ENCODE peak calls at places on chromosome 20, in nine cellular contexts. One of them, this sample, is unnamed. For H3K4me1, the result is how much of the 10 kb centered on the place peaks cover.

GRCh38 chr20:58039569-58040092 is 188.8 kb downstream of the ANKRD60 start:
- DNase-seq in endothelial cell of umbilical vein: no peak
- DNase-seq in A549: no peak
- DNase-seq in testis: no peak
- DNase-seq in vagina: peak
- DNase-seq in ovary: no peak
- DNase-seq in transverse colon: no peak
- DNase-seq in IMR-90: no peak
- DNase-seq in sigmoid colon: peak
- DNase-seq in this sample: no peak

GRCh38 chr20:61963149-61963548 is 102.5 kb downstream of the TAF4 start:
- DNase-seq in endothelial cell of umbilical vein: no peak
- DNase-seq in A549: no peak
- DNase-seq in testis: peak
- DNase-seq in vagina: no peak
- DNase-seq in ovary: peak
- DNase-seq in transverse colon: no peak
- DNase-seq in IMR-90: no peak
- DNase-seq in sigmoid colon: peak
- DNase-seq in this sample: no peak

GRCh38 chr20:36519944-36520343 is 21.4 kb upstream of the MYL9 start:
- DNase-seq in endothelial cell of umbilical vein: no peak
- DNase-seq in A549: no peak
- DNase-seq in testis: no peak
- DNase-seq in vagina: no peak
- DNase-seq in ovary: no peak
- DNase-seq in transverse colon: no peak
- DNase-seq in IMR-90: peak
- DNase-seq in sigmoid colon: no peak
- DNase-seq in this sample: no peak

GRCh38 chr20:20297181-20297580 is 70.7 kb upstream of the INSM1 start:
- DNase-seq in endothelial cell of umbilical vein: no peak
- DNase-seq in A549: no peak
- DNase-seq in testis: no peak
- DNase-seq in vagina: no peak
- DNase-seq in ovary: no peak
- DNase-seq in transverse colon: no peak
- DNase-seq in IMR-90: no peak
- DNase-seq in sigmoid colon: no peak
- DNase-seq in this sample: no peak

GRCh38 chr20:39691151-39691862 is 729.2 kb downstream of the DHX35 start:
- DNase-seq in endothelial cell of umbilical vein: no peak
- DNase-seq in A549: no peak
- DNase-seq in testis: no peak
- DNase-seq in vagina: no peak
- DNase-seq in ovary: no peak
- DNase-seq in transverse colon: no peak
- DNase-seq in IMR-90: no peak
- DNase-seq in sigmoid colon: no peak
- DNase-seq in this sample: no peak

GRCh38 chr20:6008254-6008653 is 45.6 kb downstream of the LRRN4 start:
- DNase-seq in endothelial cell of umbilical vein: peak
- DNase-seq in A549: peak
- DNase-seq in testis: peak
- DNase-seq in vagina: no peak
- DNase-seq in ovary: peak
- DNase-seq in transverse colon: peak
- DNase-seq in IMR-90: peak
- DNase-seq in sigmoid colon: peak
- DNase-seq in this sample: no peak

GRCh38 chr20:2745936-2746635 is 53.5 kb downstream of the EBF4 start:
- DNase-seq in endothelial cell of umbilical vein: no peak
- DNase-seq in A549: no peak
- DNase-seq in testis: no peak
- DNase-seq in vagina: peak
- DNase-seq in ovary: no peak
- DNase-seq in transverse colon: no peak
- DNase-seq in IMR-90: no peak
- DNase-seq in sigmoid colon: peak
- DNase-seq in this sample: no peak

GRCh38 chr20:48681882-48682426 is 145.8 kb downstream of the PREX1 start:
- DNase-seq in endothelial cell of umbilical vein: no peak
- DNase-seq in A549: no peak
- DNase-seq in testis: no peak
- DNase-seq in vagina: no peak
- DNase-seq in ovary: no peak
- DNase-seq in transverse colon: no peak
- DNase-seq in IMR-90: no peak
- DNase-seq in sigmoid colon: no peak
- DNase-seq in this sample: no peak

GRCh38 chr20:4811661-4812181 is 90.0 kb downstream of the PRND start:
- DNase-seq in endothelial cell of umbilical vein: no peak
- DNase-seq in A549: no peak
- DNase-seq in testis: peak
- DNase-seq in vagina: peak
- DNase-seq in ovary: no peak
- DNase-seq in transverse colon: peak
- DNase-seq in IMR-90: no peak
- DNase-seq in sigmoid colon: peak
- DNase-seq in this sample: peak

GRCh38 chr20:25081730-25082497 is at the start of gene VSX1:
- DNase-seq in endothelial cell of umbilical vein: no peak
- DNase-seq in A549: no peak
- DNase-seq in testis: no peak
- DNase-seq in vagina: peak
- DNase-seq in ovary: no peak
- DNase-seq in transverse colon: no peak
- DNase-seq in IMR-90: no peak
- DNase-seq in sigmoid colon: no peak
- DNase-seq in this sample: no peak

GRCh38 chr20:34037767-34038166 is 44.1 kb downstream of the RALY start:
- DNase-seq in endothelial cell of umbilical vein: no peak
- DNase-seq in A549: no peak
- DNase-seq in testis: peak
- DNase-seq in vagina: no peak
- DNase-seq in ovary: peak
- DNase-seq in transverse colon: no peak
- DNase-seq in IMR-90: peak
- DNase-seq in sigmoid colon: no peak
- DNase-seq in this sample: no peak

GRCh38 chr20:34043025-34043424 is 49.3 kb downstream of the RALY start:
- DNase-seq in endothelial cell of umbilical vein: no peak
- DNase-seq in A549: no peak
- DNase-seq in testis: no peak
- DNase-seq in vagina: no peak
- DNase-seq in ovary: no peak
- DNase-seq in transverse colon: no peak
- DNase-seq in IMR-90: no peak
- DNase-seq in sigmoid colon: no peak
- DNase-seq in this sample: no peak

GRCh38 chr20:34042286-34042685 is 48.6 kb downstream of the RALY start:
- DNase-seq in endothelial cell of umbilical vein: no peak
- DNase-seq in A549: no peak
- DNase-seq in testis: no peak
- DNase-seq in vagina: no peak
- DNase-seq in ovary: no peak
- DNase-seq in transverse colon: no peak
- DNase-seq in IMR-90: no peak
- DNase-seq in sigmoid colon: no peak
- DNase-seq in this sample: peak

GRCh38 chr20:34037121-34037520 is 43.4 kb downstream of the RALY start:
- DNase-seq in endothelial cell of umbilical vein: no peak
- DNase-seq in A549: no peak
- DNase-seq in testis: peak
- DNase-seq in vagina: no peak
- DNase-seq in ovary: no peak
- DNase-seq in transverse colon: no peak
- DNase-seq in IMR-90: no peak
- DNase-seq in sigmoid colon: no peak
- DNase-seq in this sample: peak

GRCh38 chr20:34040300-34041015 is 46.7 kb downstream of the RALY start:
- DNase-seq in endothelial cell of umbilical vein: no peak
- DNase-seq in A549: no peak
- DNase-seq in testis: no peak
- DNase-seq in vagina: no peak
- DNase-seq in ovary: no peak
- DNase-seq in transverse colon: no peak
- DNase-seq in IMR-90: no peak
- DNase-seq in sigmoid colon: no peak
- DNase-seq in this sample: peak
- H3K27ac ChIP-seq in endothelial cell of umbilical vein: no peak
- H3K27ac ChIP-seq in A549: no peak
- H3K27ac ChIP-seq in testis: no peak
- H3K27ac ChIP-seq in vagina: no peak
- H3K27ac ChIP-seq in ovary: no peak
- H3K27ac ChIP-seq in transverse colon: no peak
- H3K27ac ChIP-seq in IMR-90: no peak
- H3K27ac ChIP-seq in sigmoid colon: no peak
- H3K27ac ChIP-seq in this sample: peak

DNA sequence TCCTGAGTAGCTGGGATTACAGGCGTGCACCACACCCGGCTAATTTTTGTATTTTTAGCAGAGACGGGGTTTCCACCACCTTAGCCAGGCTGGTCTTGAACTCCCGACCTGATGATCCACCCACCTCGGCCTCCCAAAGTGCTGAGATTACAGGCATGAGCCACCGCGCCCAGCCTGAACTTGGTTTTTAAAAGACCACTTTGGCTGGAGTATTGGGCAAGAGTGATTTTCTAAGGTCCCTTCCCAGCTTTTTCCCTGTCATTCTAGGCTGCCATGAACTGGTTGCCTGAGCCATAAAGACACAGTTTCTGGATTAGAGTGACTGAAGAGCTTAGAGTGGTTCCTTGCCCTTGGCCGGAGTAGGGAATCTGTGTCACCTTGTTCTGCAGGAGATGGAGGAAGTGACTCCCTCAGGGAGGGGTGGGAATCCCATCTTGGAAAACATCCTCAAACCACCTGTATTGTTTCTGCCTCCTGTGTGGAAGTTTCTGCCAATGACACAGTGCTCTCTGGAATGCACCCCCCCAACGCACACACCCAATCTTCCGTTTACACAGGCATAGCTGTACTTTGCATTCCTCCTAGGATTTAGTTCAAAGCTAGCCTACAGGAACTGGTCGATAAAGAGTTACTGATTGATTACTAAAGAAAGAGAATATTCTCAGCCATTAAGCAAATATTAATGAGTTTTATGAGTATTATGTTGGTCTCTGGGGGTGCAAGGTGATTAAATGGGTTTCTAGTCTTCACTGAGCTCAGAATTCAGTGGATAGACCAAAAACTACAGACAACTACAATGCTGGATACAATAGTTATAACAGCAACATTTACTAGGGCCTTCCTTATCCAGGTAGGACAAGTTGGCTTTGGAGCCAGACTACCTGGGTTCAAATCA is 18.2 kb downstream of the BCL2L1 start:
- DNase-seq in endothelial cell of umbilical vein: peak
- DNase-seq in A549: peak
- DNase-seq in testis: no peak
- DNase-seq in vagina: no peak
- DNase-seq in ovary: no peak
- DNase-seq in transverse colon: peak
- DNase-seq in IMR-90: peak
- DNase-seq in sigmoid colon: peak
- DNase-seq in this sample: no peak
- H3K4me1 ChIP-seq in endothelial cell of umbilical vein: under half
- H3K4me1 ChIP-seq in A549: half or more
- H3K4me1 ChIP-seq in testis: under half
- H3K4me1 ChIP-seq in vagina: half or more
- H3K4me1 ChIP-seq in ovary: under half
- H3K4me1 ChIP-seq in transverse colon: under half
- H3K4me1 ChIP-seq in IMR-90: under half
- H3K4me1 ChIP-seq in sigmoid colon: under half
- H3K4me1 ChIP-seq in this sample: half or more

GRCh38 chr20:60882776-60883303 is 369.2 kb upstream of the CDH4 start:
- DNase-seq in endothelial cell of umbilical vein: no peak
- DNase-seq in A549: no peak
- DNase-seq in testis: no peak
- DNase-seq in vagina: no peak
- DNase-seq in ovary: no peak
- DNase-seq in transverse colon: no peak
- DNase-seq in IMR-90: no peak
- DNase-seq in sigmoid colon: no peak
- DNase-seq in this sample: no peak

GRCh38 chr20:60884277-60884676 is 367.8 kb upstream of the CDH4 start:
- DNase-seq in endothelial cell of umbilical vein: no peak
- DNase-seq in A549: no peak
- DNase-seq in testis: no peak
- DNase-seq in vagina: no peak
- DNase-seq in ovary: no peak
- DNase-seq in transverse colon: no peak
- DNase-seq in IMR-90: no peak
- DNase-seq in sigmoid colon: no peak
- DNase-seq in this sample: no peak

GRCh38 chr20:60883517-60883916 is 368.5 kb upstream of the CDH4 start:
- DNase-seq in endothelial cell of umbilical vein: no peak
- DNase-seq in A549: no peak
- DNase-seq in testis: no peak
- DNase-seq in vagina: no peak
- DNase-seq in ovary: no peak
- DNase-seq in transverse colon: no peak
- DNase-seq in IMR-90: no peak
- DNase-seq in sigmoid colon: no peak
- DNase-seq in this sample: no peak
- TF ChIP-seq POLR2A in endothelial cell of umbilical vein: no peak
- TF ChIP-seq POLR2A in A549: no peak
- TF ChIP-seq POLR2A in testis: no peak
- TF ChIP-seq POLR2A in vagina: no peak
- TF ChIP-seq POLR2A in ovary: no peak
- TF ChIP-seq POLR2A in transverse colon: no peak
- TF ChIP-seq POLR2A in IMR-90: no peak
- TF ChIP-seq POLR2A in sigmoid colon: no peak
- TF ChIP-seq POLR2A in this sample: no peak

GRCh38 chr20:44204156-44204831 is 6.3 kb downstream of the OSER1 start:
- DNase-seq in endothelial cell of umbilical vein: peak
- DNase-seq in A549: peak
- DNase-seq in testis: no peak
- DNase-seq in vagina: no peak
- DNase-seq in ovary: no peak
- DNase-seq in transverse colon: no peak
- DNase-seq in IMR-90: peak
- DNase-seq in sigmoid colon: no peak
- DNase-seq in this sample: no peak

GRCh38 chr20:44204832-44205215 is 5.7 kb downstream of the OSER1 start:
- DNase-seq in endothelial cell of umbilical vein: no peak
- DNase-seq in A549: no peak
- DNase-seq in testis: no peak
- DNase-seq in vagina: no peak
- DNase-seq in ovary: no peak
- DNase-seq in transverse colon: no peak
- DNase-seq in IMR-90: no peak
- DNase-seq in sigmoid colon: no peak
- DNase-seq in this sample: no peak

GRCh38 chr20:44207066-44207723 is 3.4 kb downstream of the OSER1 start:
- DNase-seq in endothelial cell of umbilical vein: no peak
- DNase-seq in A549: no peak
- DNase-seq in testis: no peak
- DNase-seq in vagina: no peak
- DNase-seq in ovary: no peak
- DNase-seq in transverse colon: no peak
- DNase-seq in IMR-90: peak
- DNase-seq in sigmoid colon: no peak
- DNase-seq in this sample: no peak

GRCh38 chr20:44208165-44208564 is 2.4 kb downstream of the OSER1 start:
- DNase-seq in endothelial cell of umbilical vein: no peak
- DNase-seq in A549: no peak
- DNase-seq in testis: no peak
- DNase-seq in vagina: no peak
- DNase-seq in ovary: no peak
- DNase-seq in transverse colon: no peak
- DNase-seq in IMR-90: no peak
- DNase-seq in sigmoid colon: no peak
- DNase-seq in this sample: no peak

GRCh38 chr20:44206132-44206531 is 4.4 kb downstream of the OSER1 start:
- DNase-seq in endothelial cell of umbilical vein: no peak
- DNase-seq in A549: no peak
- DNase-seq in testis: no peak
- DNase-seq in vagina: no peak
- DNase-seq in ovary: no peak
- DNase-seq in transverse colon: no peak
- DNase-seq in IMR-90: no peak
- DNase-seq in sigmoid colon: no peak
- DNase-seq in this sample: no peak
- H3K27ac ChIP-seq in endothelial cell of umbilical vein: no peak
- H3K27ac ChIP-seq in A549: peak
- H3K27ac ChIP-seq in testis: no peak
- H3K27ac ChIP-seq in vagina: no peak
- H3K27ac ChIP-seq in ovary: no peak
- H3K27ac ChIP-seq in transverse colon: no peak
- H3K27ac ChIP-seq in IMR-90: peak
- H3K27ac ChIP-seq in sigmoid colon: peak
- H3K27ac ChIP-seq in this sample: no peak